ENCODE peak calls at places on chromosomes 1 and 21, in four cellular contexts. W is endothelial cell of umbilical vein, R is ascending aorta, A is spleen. C is an unnamed sample. For H3K4me1, the result is how much of the 10 kb centered on the place peaks cover.

GRCh38 chr1:167452483-167452882 is 65.8 kb downstream of the CD247 start:
- DNase-seq in W (no peak), R (no peak), A (no peak), C (no peak)

GRCh38 chr21:22961248-22961647 is 1963.0 kb downstream of the NCAM2 start:
- DNase-seq in W (no peak), R (no peak), A (no peak), C (no peak)

GRCh38 chr1:18725231-18725895 is 94.7 kb downstream of the PAX7 start:
- DNase-seq in W (no peak), R (no peak), A (no peak), C (peak)

GRCh38 chr1:154856049-154856448 is 14.0 kb downstream of the KCNN3 start:
- DNase-seq in W (no peak), R (no peak), A (no peak), C (no peak)

GRCh38 chr1:201362906-201363305 is 14.6 kb downstream of the TNNT2 start:
- DNase-seq in W (no peak), R (no peak), A (peak), C (no peak)

GRCh38 chr1:212218911-212219310 is 66.3 kb upstream of the PPP2R5A start:
- DNase-seq in W (no peak), R (no peak), A (no peak), C (no peak)

GRCh38 chr1:157092831-157093230 is 6.8 kb downstream of the ETV3L start:
- DNase-seq in W (no peak), R (no peak), A (peak), C (no peak)

GRCh38 chr1:68198752-68199151 is 33.6 kb downstream of the WLS start:
- DNase-seq in W (peak), R (no peak), A (no peak), C (no peak)

GRCh38 chr1:162988869-162989268 is 80.3 kb upstream of the RGS4 start:
- DNase-seq in W (no peak), R (no peak), A (no peak), C (no peak)

GRCh38 chr1:31951276-31951675 is 13.1 kb upstream of the PTP4A2 start:
- DNase-seq in W (no peak), R (no peak), A (no peak), C (no peak)

GRCh38 chr1:21775985-21776562 is 6.9 kb downstream of the USP48 start:
- DNase-seq in W (peak), R (no peak), A (no peak), C (no peak)

GRCh38 chr1:230431517-230431916 is 5.4 kb upstream of the PGBD5 start:
- DNase-seq in W (no peak), R (no peak), A (no peak), C (no peak)

GRCh38 chr1:1438531-1439381 is 3.3 kb downstream of the VWA1 start:
- DNase-seq in W (no peak), R (no peak), A (peak), C (no peak)

GRCh38 chr1:86416343-86416742 is 7.6 kb upstream of the CLCA2 start:
- DNase-seq in W (no peak), R (no peak), A (no peak), C (no peak)

GRCh38 chr1:34362949-34363348 is 186.2 kb downstream of the C1orf94 start:
- DNase-seq in W (no peak), R (no peak), A (no peak), C (no peak)

GRCh38 chr1:162706003-162706402 is 73.7 kb downstream of the DDR2 start:
- DNase-seq in W (no peak), R (no peak), A (no peak), C (no peak)

GRCh38 chr1:32759997-32760623 is 57.0 kb downstream of the YARS1 start:
- DNase-seq in W (no peak), R (no peak), A (no peak), C (peak)

GRCh38 chr1:234597894-234598293 is 12.1 kb downstream of the IRF2BP2 start:
- DNase-seq in W (peak), R (no peak), A (no peak), C (no peak)

GRCh38 chr1:179817789-179818188 is 59.8 kb downstream of the TOR1AIP2 start:
- DNase-seq in W (no peak), R (no peak), A (peak), C (no peak)

GRCh38 chr1:61081637-61082335 is 575 bp upstream of the NFIA start:
- DNase-seq in W (peak), R (no peak), A (peak), C (peak)

GRCh38 chr1:152621993-152622392 is 910 bp downstream of the LCE3A start:
- DNase-seq in W (no peak), R (no peak), A (no peak), C (no peak)

GRCh38 chr1:109579044-109579443 is 30.6 kb downstream of the GNAI3 start:
- DNase-seq in W (no peak), R (no peak), A (no peak), C (no peak)

GRCh38 chr1:160997323-160998038 is 23.5 kb downstream of the F11R start:
- DNase-seq in W (peak), R (no peak), A (peak), C (peak)

GRCh38 chr1:19764848-19765247 is 34.9 kb downstream of the TMCO4 start:
- DNase-seq in W (no peak), R (no peak), A (no peak), C (no peak)

GRCh38 chr1:151457911-151458882 is 1.1 kb downstream of the POGZ start:
- DNase-seq in W (peak), R (no peak), A (peak), C (peak)

GRCh38 chr1:209692745-209693504 is 11.7 kb upstream of the HSD11B1 start:
- DNase-seq in W (peak), R (no peak), A (peak), C (peak)

GRCh38 chr1:230197644-230198567 is 130.9 kb downstream of the GALNT2 start:
- DNase-seq in W (no peak), R (no peak), A (no peak), C (no peak)

GRCh38 chr21:39103689-39104088 is 79.6 kb downstream of the PSMG1 start:
- DNase-seq in W (no peak), R (no peak), A (no peak), C (peak)
- H3K4me1 ChIP-seq in W (under half), R (under half), A (under half), C (under half)

GRCh38 chr1:214525535-214526019 is 25.8 kb downstream of the PTPN14 start:
- DNase-seq in W (no peak), R (no peak), A (no peak), C (no peak)
- H3K4me1 ChIP-seq in W (under half), R (under half), A (under half), C (under half)

GRCh38 chr21:42423685-42424084 is 20.0 kb downstream of the UBASH3A start:
- DNase-seq in W (no peak), R (no peak), A (no peak), C (no peak)
- H3K4me1 ChIP-seq in W (under half), R (under half), A (under half), C (under half)

DNA sequence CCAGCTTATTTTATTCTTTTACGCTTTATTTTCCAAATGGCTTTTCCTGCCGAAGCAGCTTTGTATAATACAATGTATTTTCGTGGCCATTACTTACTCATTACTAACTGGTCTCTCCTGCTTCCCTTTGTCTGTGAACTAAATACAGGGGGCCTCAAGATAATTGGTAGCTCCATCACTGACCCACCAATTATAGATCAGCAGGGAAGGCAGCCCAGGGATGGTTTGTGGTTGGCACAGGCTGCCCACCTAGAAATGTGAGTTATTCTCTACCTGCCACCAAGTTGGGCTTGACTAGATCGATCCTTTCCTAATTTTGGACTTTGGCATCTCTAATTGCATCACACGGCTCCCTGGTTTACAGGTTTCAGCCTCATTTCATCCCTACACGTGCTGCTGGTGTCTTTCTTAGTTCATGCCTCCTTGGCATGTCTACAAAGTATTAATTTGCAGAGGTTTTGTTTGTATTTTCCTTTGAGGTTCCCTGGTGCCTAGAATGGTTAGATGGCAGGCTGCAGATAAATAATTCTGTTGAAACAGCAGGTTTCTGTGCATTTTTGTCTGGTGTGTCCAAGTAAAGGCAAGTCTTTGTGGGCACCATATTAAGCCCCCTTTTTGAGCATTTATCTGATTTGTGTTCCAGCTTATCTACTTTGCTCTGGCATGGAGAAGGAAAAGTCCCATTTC is 35.2 kb downstream of the PEX14 start:
- DNase-seq in W (no peak), R (no peak), A (no peak), C (no peak)
- H3K4me1 ChIP-seq in W (under half), R (under half), A (under half), C (under half)

GRCh38 chr1:183197762-183198161 is 11.7 kb downstream of the LAMC2 start:
- DNase-seq in W (no peak), R (no peak), A (no peak), C (no peak)

GRCh38 chr1:183194527-183195145 is 8.6 kb downstream of the LAMC2 start:
- DNase-seq in W (no peak), R (no peak), A (no peak), C (no peak)

GRCh38 chr1:183198463-183198862 is 12.4 kb downstream of the LAMC2 start:
- DNase-seq in W (no peak), R (no peak), A (no peak), C (no peak)

GRCh38 chr1:183191833-183192232 is 5.8 kb downstream of the LAMC2 start:
- DNase-seq in W (peak), R (no peak), A (no peak), C (no peak)

DNA sequence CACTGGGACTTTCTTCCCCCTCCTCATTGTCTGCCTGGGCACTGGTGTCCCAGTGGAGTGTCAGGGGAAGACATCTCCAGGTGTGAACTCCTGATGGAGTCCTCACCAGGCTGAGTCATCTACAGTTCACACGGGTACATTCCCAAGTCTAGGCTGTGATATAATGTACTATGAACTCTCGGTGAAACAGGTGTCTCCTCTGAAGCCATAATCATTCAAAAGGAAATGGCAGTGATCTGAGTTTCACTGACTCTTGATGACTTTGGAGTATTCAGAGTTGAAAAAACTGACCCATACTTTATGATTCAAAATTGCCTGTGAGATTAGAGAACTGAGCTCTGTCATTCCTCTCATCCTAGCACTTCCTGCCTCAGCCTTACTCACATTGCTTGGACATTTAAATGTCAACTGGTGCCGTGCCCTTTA is 9.1 kb downstream of the LAMC2 start:
- DNase-seq in W (peak), R (no peak), A (no peak), C (no peak)
- H3K4me1 ChIP-seq in W (under half), R (under half), A (under half), C (under half)

GRCh38 chr21:44288251-44289110 is 2.8 kb downstream of the AIRE start:
- DNase-seq in W (no peak), R (no peak), A (peak), C (no peak)
- H3K4me1 ChIP-seq in W (under half), R (under half), A (under half), C (under half)

DNA sequence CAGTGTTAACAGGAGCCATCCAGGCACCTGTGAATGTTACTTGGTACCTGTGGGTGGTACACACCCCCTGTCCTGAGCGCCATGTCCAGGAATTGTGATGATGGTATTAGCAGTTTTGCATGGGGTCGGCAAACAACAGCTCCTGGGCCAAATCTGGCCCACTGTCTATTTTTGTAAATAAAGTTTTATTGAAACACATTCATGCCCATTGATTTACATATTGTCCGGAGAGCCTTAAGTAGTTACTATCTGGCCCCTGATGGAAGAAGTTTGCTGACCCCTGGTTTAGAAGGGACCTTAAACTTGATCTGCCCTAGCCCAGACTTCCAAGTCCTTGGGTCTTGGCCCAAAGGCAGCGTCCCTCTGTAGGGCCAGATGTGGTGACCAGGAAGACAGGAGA is 58.3 kb downstream of the SPSB1 start:
- DNase-seq in W (no peak), R (no peak), A (no peak), C (no peak)
- H3K4me1 ChIP-seq in W (under half), R (under half), A (under half), C (under half)

GRCh38 chr1:56411484-56412180 is 167.7 kb downstream of the PLPP3 start:
- DNase-seq in W (peak), R (no peak), A (no peak), C (peak)
- H3K4me1 ChIP-seq in W (under half), R (under half), A (under half), C (under half)

DNA sequence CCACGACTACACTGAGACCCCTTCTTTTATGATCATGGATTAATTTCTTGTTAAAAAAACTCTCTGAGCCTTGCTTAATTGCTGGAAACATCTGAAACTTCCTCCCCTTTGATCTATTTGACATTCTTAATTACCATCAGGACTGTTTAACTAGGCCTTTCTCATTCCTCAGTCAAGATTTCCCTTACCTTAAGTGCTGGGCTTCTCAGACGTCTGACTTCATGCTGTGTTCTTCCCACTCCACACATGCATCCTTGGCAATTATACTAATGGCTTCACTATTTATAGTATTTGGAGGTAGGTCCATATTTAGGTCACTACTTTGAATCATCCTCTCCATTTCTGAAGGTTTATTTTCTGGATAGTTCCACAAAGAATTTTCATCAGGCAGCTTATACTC is 341.3 kb upstream of the TMPRSS15 start:
- DNase-seq in W (no peak), R (no peak), A (no peak), C (no peak)
- H3K4me1 ChIP-seq in W (under half), R (under half), A (under half), C (under half)

DNA sequence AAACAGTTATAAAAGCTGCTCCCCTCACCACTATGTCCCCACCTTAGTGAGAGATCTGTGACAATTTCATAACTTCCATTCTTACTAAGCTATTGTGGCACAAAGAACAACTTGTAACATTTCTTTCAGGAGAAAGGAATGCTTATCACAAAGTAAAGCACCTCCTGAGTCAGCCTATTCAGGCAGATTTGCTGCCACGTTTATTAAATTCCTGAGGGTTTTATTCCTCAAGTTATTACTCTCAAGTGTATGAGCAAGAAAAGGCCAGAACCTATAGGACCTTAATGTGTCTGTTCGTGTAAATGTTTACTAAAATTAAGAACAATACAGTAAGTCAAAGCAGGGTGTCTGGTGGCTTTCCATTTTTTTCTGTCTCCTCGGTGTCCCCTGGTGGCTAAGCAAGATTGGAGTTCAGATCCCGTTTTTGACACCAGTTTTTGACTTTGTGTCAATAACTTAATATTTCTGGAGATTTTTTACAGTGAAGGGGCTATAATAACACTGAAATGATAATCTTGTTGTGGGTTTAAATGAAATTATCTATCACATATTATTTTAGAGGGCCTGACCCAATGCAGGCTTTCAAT is 1539.6 kb downstream of the BRINP3 start:
- DNase-seq in W (peak), R (no peak), A (no peak), C (peak)
- H3K4me1 ChIP-seq in W (under half), R (under half), A (under half), C (under half)